ENCODE peak calls at places on chromosomes 3 and 15, in seven cellular contexts. L, T, O, R, E, I and P are unnamed samples.

GRCh38 chr3:81643721-81644120 is 117.7 kb downstream of the GBE1 start:
- DNase-seq in R (no peak), I (no peak), L (peak; percentile 7), T (no peak), O (peak; percentile 10), E (no peak), P (no peak)

GRCh38 chr15:77021803-77022381 is 27.0 kb downstream of the PSTPIP1 start:
- DNase-seq in O (peak; percentile 62), R (peak; percentile 56), T (no peak), I (peak; percentile 55), E (no peak), L (peak; percentile 39), P (peak; percentile 83)

GRCh38 chr15:101013769-101014223 is 94.6 kb downstream of the LRRK1 start:
- DNase-seq in T (no peak), I (peak; percentile 42), O (no peak), E (no peak), L (no peak), R (no peak), P (peak; percentile 72)

GRCh38 chr15:70703483-70703882 is 59.9 kb downstream of the UACA start:
- DNase-seq in E (no peak), O (no peak), I (no peak), L (peak; percentile 70), T (no peak), R (no peak), P (no peak)

GRCh38 chr15:23569513-23569912 is 4.0 kb downstream of the MKRN3 start:
- DNase-seq in E (no peak), T (no peak), R (no peak), L (no peak), I (peak; percentile 58), O (no peak), P (no peak)

GRCh38 chr3:111980716-111981456 is 2.1 kb downstream of the ABHD10 start:
- DNase-seq in E (no peak), O (no peak), L (no peak), R (peak; percentile 16), I (no peak), T (no peak), P (no peak)

GRCh38 chr3:102235679-102236078 is 199.1 kb upstream of the ZPLD1 start:
- DNase-seq in L (peak; percentile 52), O (no peak), E (no peak), I (no peak), T (no peak), R (no peak), P (no peak)

GRCh38 chr15:68821190-68821897 is 649 bp upstream of the ANP32A start:
- DNase-seq in T (no peak), E (no peak), O (no peak), I (peak; percentile 60), L (no peak), R (peak; percentile 19), P (no peak)

GRCh38 chr15:25501828-25502446 is 63.1 kb upstream of the UBE3A start:
- DNase-seq in E (no peak), R (no peak), I (no peak), T (no peak), L (peak; percentile 20), O (no peak), P (no peak)

GRCh38 chr3:173584834-173585831 is 187.6 kb downstream of the NLGN1 start:
- DNase-seq in O (peak; percentile 24), E (no peak), T (no peak), I (peak; percentile 84), R (no peak), L (no peak), P (peak; percentile 79)

GRCh38 chr15:62452016-62452415 is 286.9 kb upstream of the C2CD4B start:
- DNase-seq in L (no peak), T (no peak), R (no peak), O (no peak), I (no peak), E (no peak), P (no peak)

GRCh38 chr15:58793862-58794261 is 22.8 kb downstream of the MINDY2 start:
- DNase-seq in L (no peak), R (no peak), T (no peak), I (peak; percentile 90), O (no peak), E (no peak), P (no peak)

GRCh38 chr3:30475038-30475808 is 131.2 kb upstream of the TGFBR2 start:
- DNase-seq in E (no peak), I (no peak), R (peak; percentile 55), O (no peak), T (no peak), L (no peak), P (no peak)

GRCh38 chr3:159766563-159767185 is 222.0 kb upstream of the IL12A start:
- DNase-seq in I (no peak), E (no peak), L (no peak), R (no peak), T (no peak), O (peak; percentile 50), P (no peak)

GRCh38 chr15:82587805-82588204 is 47.5 kb upstream of the RPS17 start:
- DNase-seq in T (no peak), E (no peak), O (no peak), L (no peak), R (no peak), I (peak; percentile 87), P (no peak)

GRCh38 chr15:54304321-54304720 is 326.1 kb downstream of the UNC13C start:
- DNase-seq in O (no peak), I (no peak), R (no peak), E (no peak), L (no peak), T (no peak), P (no peak)

GRCh38 chr3:187293977-187294376 is 2.4 kb upstream of the MASP1 start:
- DNase-seq in R (no peak), I (no peak), L (no peak), O (no peak), T (no peak), E (no peak), P (no peak)

GRCh38 chr15:34850121-34850520 is 54.8 kb upstream of the ACTC1 start:
- DNase-seq in I (no peak), E (no peak), O (no peak), R (no peak), L (no peak), T (no peak), P (peak; percentile 75)

GRCh38 chr3:150786791-150787190 is 23.8 kb upstream of the SIAH2 start:
- DNase-seq in I (no peak), R (peak; percentile 58), O (no peak), E (no peak), L (no peak), T (no peak), P (no peak)

GRCh38 chr3:149646181-149646766 is 11.6 kb downstream of the WWTR1 start:
- DNase-seq in O (no peak), E (no peak), T (no peak), I (no peak), L (peak; percentile 13), R (no peak), P (no peak)

GRCh38 chr15:82122754-82123400 is 77.1 kb upstream of the MEX3B start:
- DNase-seq in E (no peak), L (peak; percentile 6), R (no peak), O (peak; percentile 70), T (no peak), I (peak; percentile 90), P (peak; percentile 87)